ENCODE peak calls at places on chromosome 21, in five cellular contexts. One of them, this sample, is unnamed.
A peak's percentile ranks its signal among the peaks of the same experiment; 100 is the strongest.

GRCh38 chr21:29080454-29080930 is 7.0 kb upstream of the CCT8 start:
- DNase-seq in HEK293T: no peak
- DNase-seq in stimulated activated CD4-positive, alpha-beta T cell treated with anti-CD3 and anti-CD28 coated beads, Interleukin-2, amount 100 ng/mL, for 48 hours: no peak
- DNase-seq in COR-L47: no peak
- DNase-seq in activated naive CD4-positive, alpha-beta T cell treated with anti-CD3 and anti-CD28 coated beads for 36 hours: peak; percentile 42
- DNase-seq in this sample: no peak

GRCh38 chr21:25835397-25835796 is 100.6 kb downstream of the GABPA start:
- DNase-seq in HEK293T: no peak
- DNase-seq in stimulated activated CD4-positive, alpha-beta T cell treated with anti-CD3 and anti-CD28 coated beads, Interleukin-2, amount 100 ng/mL, for 48 hours: no peak
- DNase-seq in COR-L47: no peak
- DNase-seq in activated naive CD4-positive, alpha-beta T cell treated with anti-CD3 and anti-CD28 coated beads for 36 hours: no peak
- DNase-seq in this sample: no peak

GRCh38 chr21:42392731-42393442 is 3.0 kb downstream of the TMPRSS3 start:
- DNase-seq in HEK293T: no peak
- DNase-seq in stimulated activated CD4-positive, alpha-beta T cell treated with anti-CD3 and anti-CD28 coated beads, Interleukin-2, amount 100 ng/mL, for 48 hours: no peak
- DNase-seq in COR-L47: no peak
- DNase-seq in activated naive CD4-positive, alpha-beta T cell treated with anti-CD3 and anti-CD28 coated beads for 36 hours: peak; percentile 62
- DNase-seq in this sample: no peak

GRCh38 chr21:41121785-41122415 is 46.1 kb upstream of the BACE2 start:
- DNase-seq in HEK293T: peak; percentile 73
- DNase-seq in stimulated activated CD4-positive, alpha-beta T cell treated with anti-CD3 and anti-CD28 coated beads, Interleukin-2, amount 100 ng/mL, for 48 hours: peak; percentile 67
- DNase-seq in COR-L47: peak; percentile 71
- DNase-seq in activated naive CD4-positive, alpha-beta T cell treated with anti-CD3 and anti-CD28 coated beads for 36 hours: peak; percentile 83
- DNase-seq in this sample: peak; percentile 88

GRCh38 chr21:42636931-42637601 is 16.4 kb upstream of the PDE9A start:
- DNase-seq in HEK293T: no peak
- DNase-seq in stimulated activated CD4-positive, alpha-beta T cell treated with anti-CD3 and anti-CD28 coated beads, Interleukin-2, amount 100 ng/mL, for 48 hours: no peak
- DNase-seq in COR-L47: no peak
- DNase-seq in activated naive CD4-positive, alpha-beta T cell treated with anti-CD3 and anti-CD28 coated beads for 36 hours: no peak
- DNase-seq in this sample: no peak

GRCh38 chr21:42037943-42038342 is 27.8 kb upstream of the ZBTB21 start:
- DNase-seq in HEK293T: no peak
- DNase-seq in stimulated activated CD4-positive, alpha-beta T cell treated with anti-CD3 and anti-CD28 coated beads, Interleukin-2, amount 100 ng/mL, for 48 hours: no peak
- DNase-seq in COR-L47: no peak
- DNase-seq in activated naive CD4-positive, alpha-beta T cell treated with anti-CD3 and anti-CD28 coated beads for 36 hours: no peak
- DNase-seq in this sample: no peak

GRCh38 chr21:36756527-36756926 is 57.6 kb downstream of the SIM2 start:
- DNase-seq in HEK293T: no peak
- DNase-seq in stimulated activated CD4-positive, alpha-beta T cell treated with anti-CD3 and anti-CD28 coated beads, Interleukin-2, amount 100 ng/mL, for 48 hours: no peak
- DNase-seq in COR-L47: no peak
- DNase-seq in activated naive CD4-positive, alpha-beta T cell treated with anti-CD3 and anti-CD28 coated beads for 36 hours: no peak
- DNase-seq in this sample: no peak

GRCh38 chr21:45041351-45041805 is 33.0 kb upstream of the ADARB1 start:
- DNase-seq in HEK293T: no peak
- DNase-seq in stimulated activated CD4-positive, alpha-beta T cell treated with anti-CD3 and anti-CD28 coated beads, Interleukin-2, amount 100 ng/mL, for 48 hours: no peak
- DNase-seq in COR-L47: no peak
- DNase-seq in activated naive CD4-positive, alpha-beta T cell treated with anti-CD3 and anti-CD28 coated beads for 36 hours: no peak
- DNase-seq in this sample: no peak

GRCh38 chr21:31265293-31265692 is 78.8 kb downstream of the TIAM1 start:
- DNase-seq in HEK293T: no peak
- DNase-seq in stimulated activated CD4-positive, alpha-beta T cell treated with anti-CD3 and anti-CD28 coated beads, Interleukin-2, amount 100 ng/mL, for 48 hours: no peak
- DNase-seq in COR-L47: no peak
- DNase-seq in activated naive CD4-positive, alpha-beta T cell treated with anti-CD3 and anti-CD28 coated beads for 36 hours: peak; percentile 12
- DNase-seq in this sample: no peak

GRCh38 chr21:44471341-44471740 is 16.0 kb downstream of the LRRC3 start:
- DNase-seq in HEK293T: no peak
- DNase-seq in stimulated activated CD4-positive, alpha-beta T cell treated with anti-CD3 and anti-CD28 coated beads, Interleukin-2, amount 100 ng/mL, for 48 hours: no peak
- DNase-seq in COR-L47: no peak
- DNase-seq in activated naive CD4-positive, alpha-beta T cell treated with anti-CD3 and anti-CD28 coated beads for 36 hours: no peak
- DNase-seq in this sample: no peak

GRCh38 chr21:42941696-42942085 is 16.3 kb upstream of the ERVH48-1 start:
- DNase-seq in HEK293T: no peak
- DNase-seq in stimulated activated CD4-positive, alpha-beta T cell treated with anti-CD3 and anti-CD28 coated beads, Interleukin-2, amount 100 ng/mL, for 48 hours: no peak
- DNase-seq in COR-L47: no peak
- DNase-seq in activated naive CD4-positive, alpha-beta T cell treated with anti-CD3 and anti-CD28 coated beads for 36 hours: no peak
- DNase-seq in this sample: no peak

GRCh38 chr21:14879458-14879857 is 185.3 kb downstream of the NRIP1 start:
- DNase-seq in HEK293T: no peak
- DNase-seq in stimulated activated CD4-positive, alpha-beta T cell treated with anti-CD3 and anti-CD28 coated beads, Interleukin-2, amount 100 ng/mL, for 48 hours: no peak
- DNase-seq in COR-L47: no peak
- DNase-seq in activated naive CD4-positive, alpha-beta T cell treated with anti-CD3 and anti-CD28 coated beads for 36 hours: no peak
- DNase-seq in this sample: no peak

GRCh38 chr21:23960769-23961168 is 1646.5 kb downstream of the MRPL39 start:
- DNase-seq in HEK293T: no peak
- DNase-seq in stimulated activated CD4-positive, alpha-beta T cell treated with anti-CD3 and anti-CD28 coated beads, Interleukin-2, amount 100 ng/mL, for 48 hours: no peak
- DNase-seq in COR-L47: peak; percentile 65
- DNase-seq in activated naive CD4-positive, alpha-beta T cell treated with anti-CD3 and anti-CD28 coated beads for 36 hours: no peak
- DNase-seq in this sample: no peak

GRCh38 chr21:33522297-33522696 is 19.6 kb downstream of the GART start:
- DNase-seq in HEK293T: no peak
- DNase-seq in stimulated activated CD4-positive, alpha-beta T cell treated with anti-CD3 and anti-CD28 coated beads, Interleukin-2, amount 100 ng/mL, for 48 hours: no peak
- DNase-seq in COR-L47: no peak
- DNase-seq in activated naive CD4-positive, alpha-beta T cell treated with anti-CD3 and anti-CD28 coated beads for 36 hours: no peak
- DNase-seq in this sample: no peak

GRCh38 chr21:36773111-36773510 is 74.2 kb downstream of the SIM2 start:
- DNase-seq in HEK293T: no peak
- DNase-seq in stimulated activated CD4-positive, alpha-beta T cell treated with anti-CD3 and anti-CD28 coated beads, Interleukin-2, amount 100 ng/mL, for 48 hours: no peak
- DNase-seq in COR-L47: no peak
- DNase-seq in activated naive CD4-positive, alpha-beta T cell treated with anti-CD3 and anti-CD28 coated beads for 36 hours: no peak
- DNase-seq in this sample: no peak

GRCh38 chr21:42009018-42009830 is 936 bp downstream of the ZBTB21 start:
- DNase-seq in HEK293T: peak; percentile 56
- DNase-seq in stimulated activated CD4-positive, alpha-beta T cell treated with anti-CD3 and anti-CD28 coated beads, Interleukin-2, amount 100 ng/mL, for 48 hours: peak; percentile 58
- DNase-seq in COR-L47: peak; percentile 50
- DNase-seq in activated naive CD4-positive, alpha-beta T cell treated with anti-CD3 and anti-CD28 coated beads for 36 hours: peak; percentile 65
- DNase-seq in this sample: peak; percentile 28

GRCh38 chr21:26811031-26811430 is 34.2 kb downstream of the ADAMTS1 start:
- DNase-seq in HEK293T: no peak
- DNase-seq in stimulated activated CD4-positive, alpha-beta T cell treated with anti-CD3 and anti-CD28 coated beads, Interleukin-2, amount 100 ng/mL, for 48 hours: no peak
- DNase-seq in COR-L47: no peak
- DNase-seq in activated naive CD4-positive, alpha-beta T cell treated with anti-CD3 and anti-CD28 coated beads for 36 hours: no peak
- DNase-seq in this sample: no peak

GRCh38 chr21:33380483-33380998 is 22.7 kb upstream of the IFNGR2 start:
- DNase-seq in HEK293T: no peak
- DNase-seq in stimulated activated CD4-positive, alpha-beta T cell treated with anti-CD3 and anti-CD28 coated beads, Interleukin-2, amount 100 ng/mL, for 48 hours: peak; percentile 83
- DNase-seq in COR-L47: peak; percentile 11
- DNase-seq in activated naive CD4-positive, alpha-beta T cell treated with anti-CD3 and anti-CD28 coated beads for 36 hours: peak; percentile 98
- DNase-seq in this sample: no peak

GRCh38 chr21:37565530-37566223 is 199.1 kb downstream of the DYRK1A start:
- DNase-seq in HEK293T: no peak
- DNase-seq in stimulated activated CD4-positive, alpha-beta T cell treated with anti-CD3 and anti-CD28 coated beads, Interleukin-2, amount 100 ng/mL, for 48 hours: no peak
- DNase-seq in COR-L47: no peak
- DNase-seq in activated naive CD4-positive, alpha-beta T cell treated with anti-CD3 and anti-CD28 coated beads for 36 hours: no peak
- DNase-seq in this sample: no peak

GRCh38 chr21:44706026-44706705 is 5.2 kb downstream of the TSPEAR start:
- DNase-seq in HEK293T: no peak
- DNase-seq in stimulated activated CD4-positive, alpha-beta T cell treated with anti-CD3 and anti-CD28 coated beads, Interleukin-2, amount 100 ng/mL, for 48 hours: no peak
- DNase-seq in COR-L47: no peak
- DNase-seq in activated naive CD4-positive, alpha-beta T cell treated with anti-CD3 and anti-CD28 coated beads for 36 hours: no peak
- DNase-seq in this sample: no peak

GRCh38 chr21:32278068-32278467 is 781 bp downstream of the MIS18A start:
- DNase-seq in HEK293T: no peak
- DNase-seq in stimulated activated CD4-positive, alpha-beta T cell treated with anti-CD3 and anti-CD28 coated beads, Interleukin-2, amount 100 ng/mL, for 48 hours: no peak
- DNase-seq in COR-L47: no peak
- DNase-seq in activated naive CD4-positive, alpha-beta T cell treated with anti-CD3 and anti-CD28 coated beads for 36 hours: peak; percentile 7
- DNase-seq in this sample: no peak

GRCh38 chr21:37766104-37766503 is 150.2 kb downstream of the KCNJ6 start:
- DNase-seq in HEK293T: no peak
- DNase-seq in stimulated activated CD4-positive, alpha-beta T cell treated with anti-CD3 and anti-CD28 coated beads, Interleukin-2, amount 100 ng/mL, for 48 hours: no peak
- DNase-seq in COR-L47: no peak
- DNase-seq in activated naive CD4-positive, alpha-beta T cell treated with anti-CD3 and anti-CD28 coated beads for 36 hours: no peak
- DNase-seq in this sample: no peak

GRCh38 chr21:36470294-36470693 is 9.6 kb downstream of the CLDN14 start:
- DNase-seq in HEK293T: no peak
- DNase-seq in stimulated activated CD4-positive, alpha-beta T cell treated with anti-CD3 and anti-CD28 coated beads, Interleukin-2, amount 100 ng/mL, for 48 hours: no peak
- DNase-seq in COR-L47: no peak
- DNase-seq in activated naive CD4-positive, alpha-beta T cell treated with anti-CD3 and anti-CD28 coated beads for 36 hours: no peak
- DNase-seq in this sample: no peak

GRCh38 chr21:41923641-41924342 is 30.0 kb downstream of the C2CD2 start:
- DNase-seq in HEK293T: no peak
- DNase-seq in stimulated activated CD4-positive, alpha-beta T cell treated with anti-CD3 and anti-CD28 coated beads, Interleukin-2, amount 100 ng/mL, for 48 hours: no peak
- DNase-seq in COR-L47: no peak
- DNase-seq in activated naive CD4-positive, alpha-beta T cell treated with anti-CD3 and anti-CD28 coated beads for 36 hours: peak; percentile 55
- DNase-seq in this sample: no peak

This sample was measured in neural crest cell.